ENCODE peak calls at places on chromosomes 16 and 17, in eight cellular contexts. One of them, this sample, is unnamed.

GRCh38 chr17:4959261-4959965 is 8.2 kb downstream of the SPAG7 start:
- DNase-seq in activated CD8-positive, alpha-beta T cell treated with anti-CD3 and anti-CD28 coated beads, Interleukin-2, amount 10 ng/mL, durations not matched to agents 7 days and 5 days: no peak
- DNase-seq in endothelial cell of umbilical vein: no peak
- DNase-seq in GM12892: no peak
- DNase-seq in left kidney: no peak
- DNase-seq in T-cell: no peak
- DNase-seq in HFFc6: no peak
- DNase-seq in glomerular endothelial cell: no peak
- DNase-seq in this sample: no peak

GRCh38 chr17:82963104-82963950 is 116.1 kb upstream of the METRNL start:
- DNase-seq in T-cell: peak
- DNase-seq in GM12892: no peak
- DNase-seq in endothelial cell of umbilical vein: peak
- DNase-seq in left kidney: peak
- DNase-seq in HFFc6: peak
- DNase-seq in glomerular endothelial cell: peak
- DNase-seq in activated CD8-positive, alpha-beta T cell treated with anti-CD3 and anti-CD28 coated beads, Interleukin-2, amount 10 ng/mL, durations not matched to agents 7 days and 5 days: peak
- DNase-seq in this sample: no peak

GRCh38 chr16:80006175-80006895 is 405.8 kb upstream of the MAF start:
- DNase-seq in activated CD8-positive, alpha-beta T cell treated with anti-CD3 and anti-CD28 coated beads, Interleukin-2, amount 10 ng/mL, durations not matched to agents 7 days and 5 days: no peak
- DNase-seq in left kidney: no peak
- DNase-seq in endothelial cell of umbilical vein: no peak
- DNase-seq in GM12892: no peak
- DNase-seq in glomerular endothelial cell: no peak
- DNase-seq in HFFc6: no peak
- DNase-seq in T-cell: no peak
- DNase-seq in this sample: no peak

GRCh38 chr16:13143551-13143950 is 242.2 kb downstream of the SHISA9 start:
- DNase-seq in T-cell: no peak
- DNase-seq in endothelial cell of umbilical vein: no peak
- DNase-seq in glomerular endothelial cell: no peak
- DNase-seq in GM12892: no peak
- DNase-seq in left kidney: no peak
- DNase-seq in activated CD8-positive, alpha-beta T cell treated with anti-CD3 and anti-CD28 coated beads, Interleukin-2, amount 10 ng/mL, durations not matched to agents 7 days and 5 days: no peak
- DNase-seq in HFFc6: no peak
- DNase-seq in this sample: no peak

GRCh38 chr17:61641084-61641483 is 50.1 kb upstream of the NACA2 start:
- DNase-seq in glomerular endothelial cell: no peak
- DNase-seq in HFFc6: no peak
- DNase-seq in GM12892: no peak
- DNase-seq in endothelial cell of umbilical vein: no peak
- DNase-seq in activated CD8-positive, alpha-beta T cell treated with anti-CD3 and anti-CD28 coated beads, Interleukin-2, amount 10 ng/mL, durations not matched to agents 7 days and 5 days: no peak
- DNase-seq in left kidney: no peak
- DNase-seq in T-cell: no peak
- DNase-seq in this sample: no peak

GRCh38 chr17:68101992-68102758 is 66.6 kb downstream of the KPNA2 start:
- DNase-seq in GM12892: no peak
- DNase-seq in glomerular endothelial cell: no peak
- DNase-seq in T-cell: no peak
- DNase-seq in left kidney: peak
- DNase-seq in HFFc6: no peak
- DNase-seq in endothelial cell of umbilical vein: peak
- DNase-seq in activated CD8-positive, alpha-beta T cell treated with anti-CD3 and anti-CD28 coated beads, Interleukin-2, amount 10 ng/mL, durations not matched to agents 7 days and 5 days: peak
- DNase-seq in this sample: peak

GRCh38 chr17:9875441-9875840 is 29.6 kb downstream of the RCVRN start:
- DNase-seq in endothelial cell of umbilical vein: no peak
- DNase-seq in left kidney: no peak
- DNase-seq in T-cell: no peak
- DNase-seq in activated CD8-positive, alpha-beta T cell treated with anti-CD3 and anti-CD28 coated beads, Interleukin-2, amount 10 ng/mL, durations not matched to agents 7 days and 5 days: no peak
- DNase-seq in GM12892: no peak
- DNase-seq in HFFc6: peak
- DNase-seq in glomerular endothelial cell: no peak
- DNase-seq in this sample: no peak

GRCh38 chr16:66903544-66904427 is 14.9 kb downstream of the CDH16 start:
- DNase-seq in glomerular endothelial cell: no peak
- DNase-seq in GM12892: peak
- DNase-seq in left kidney: no peak
- DNase-seq in T-cell: no peak
- DNase-seq in endothelial cell of umbilical vein: no peak
- DNase-seq in activated CD8-positive, alpha-beta T cell treated with anti-CD3 and anti-CD28 coated beads, Interleukin-2, amount 10 ng/mL, durations not matched to agents 7 days and 5 days: no peak
- DNase-seq in HFFc6: no peak
- DNase-seq in this sample: no peak

GRCh38 chr17:73232587-73233373 is 28.9 kb downstream of the CPSF4L start:
- DNase-seq in activated CD8-positive, alpha-beta T cell treated with anti-CD3 and anti-CD28 coated beads, Interleukin-2, amount 10 ng/mL, durations not matched to agents 7 days and 5 days: peak
- DNase-seq in endothelial cell of umbilical vein: peak
- DNase-seq in HFFc6: peak
- DNase-seq in GM12892: peak
- DNase-seq in glomerular endothelial cell: no peak
- DNase-seq in T-cell: no peak
- DNase-seq in left kidney: peak
- DNase-seq in this sample: peak

GRCh38 chr16:383326-384020 is 1.7 kb upstream of the PGAP6 start:
- DNase-seq in activated CD8-positive, alpha-beta T cell treated with anti-CD3 and anti-CD28 coated beads, Interleukin-2, amount 10 ng/mL, durations not matched to agents 7 days and 5 days: peak
- DNase-seq in GM12892: no peak
- DNase-seq in endothelial cell of umbilical vein: peak
- DNase-seq in left kidney: peak
- DNase-seq in T-cell: no peak
- DNase-seq in HFFc6: no peak
- DNase-seq in glomerular endothelial cell: no peak
- DNase-seq in this sample: no peak

GRCh38 chr16:68734782-68735181 is 2.3 kb upstream of the CDH1 start:
- DNase-seq in HFFc6: no peak
- DNase-seq in GM12892: no peak
- DNase-seq in activated CD8-positive, alpha-beta T cell treated with anti-CD3 and anti-CD28 coated beads, Interleukin-2, amount 10 ng/mL, durations not matched to agents 7 days and 5 days: no peak
- DNase-seq in left kidney: no peak
- DNase-seq in glomerular endothelial cell: no peak
- DNase-seq in T-cell: no peak
- DNase-seq in endothelial cell of umbilical vein: no peak
- DNase-seq in this sample: no peak

GRCh38 chr17:82255573-82255972 is 17.9 kb downstream of the CSNK1D start:
- DNase-seq in T-cell: no peak
- DNase-seq in left kidney: no peak
- DNase-seq in glomerular endothelial cell: no peak
- DNase-seq in HFFc6: no peak
- DNase-seq in activated CD8-positive, alpha-beta T cell treated with anti-CD3 and anti-CD28 coated beads, Interleukin-2, amount 10 ng/mL, durations not matched to agents 7 days and 5 days: no peak
- DNase-seq in endothelial cell of umbilical vein: no peak
- DNase-seq in GM12892: no peak
- DNase-seq in this sample: no peak

GRCh38 chr17:83080641-83081560 is 1.5 kb downstream of the METRNL start:
- DNase-seq in activated CD8-positive, alpha-beta T cell treated with anti-CD3 and anti-CD28 coated beads, Interleukin-2, amount 10 ng/mL, durations not matched to agents 7 days and 5 days: peak
- DNase-seq in T-cell: peak
- DNase-seq in glomerular endothelial cell: no peak
- DNase-seq in GM12892: peak
- DNase-seq in HFFc6: no peak
- DNase-seq in left kidney: peak
- DNase-seq in endothelial cell of umbilical vein: no peak
- DNase-seq in this sample: peak

GRCh38 chr16:56337131-56337857 is 88.1 kb downstream of the AMFR start:
- DNase-seq in GM12892: no peak
- DNase-seq in glomerular endothelial cell: no peak
- DNase-seq in HFFc6: no peak
- DNase-seq in activated CD8-positive, alpha-beta T cell treated with anti-CD3 and anti-CD28 coated beads, Interleukin-2, amount 10 ng/mL, durations not matched to agents 7 days and 5 days: no peak
- DNase-seq in left kidney: no peak
- DNase-seq in T-cell: no peak
- DNase-seq in endothelial cell of umbilical vein: no peak
- DNase-seq in this sample: no peak

GRCh38 chr17:66508896-66509843 is 206.8 kb downstream of the PRKCA start:
- DNase-seq in left kidney: no peak
- DNase-seq in HFFc6: peak
- DNase-seq in T-cell: no peak
- DNase-seq in endothelial cell of umbilical vein: peak
- DNase-seq in GM12892: no peak
- DNase-seq in activated CD8-positive, alpha-beta T cell treated with anti-CD3 and anti-CD28 coated beads, Interleukin-2, amount 10 ng/mL, durations not matched to agents 7 days and 5 days: peak
- DNase-seq in glomerular endothelial cell: no peak
- DNase-seq in this sample: no peak

GRCh38 chr17:77147357-77147801 is 6.6 kb downstream of the SEC14L1 start:
- DNase-seq in T-cell: no peak
- DNase-seq in endothelial cell of umbilical vein: no peak
- DNase-seq in GM12892: no peak
- DNase-seq in activated CD8-positive, alpha-beta T cell treated with anti-CD3 and anti-CD28 coated beads, Interleukin-2, amount 10 ng/mL, durations not matched to agents 7 days and 5 days: no peak
- DNase-seq in left kidney: peak
- DNase-seq in HFFc6: no peak
- DNase-seq in glomerular endothelial cell: no peak
- DNase-seq in this sample: no peak

GRCh38 chr16:72818286-72818845 is 229.6 kb downstream of the ZFHX3 start:
- DNase-seq in left kidney: no peak
- DNase-seq in endothelial cell of umbilical vein: no peak
- DNase-seq in HFFc6: no peak
- DNase-seq in activated CD8-positive, alpha-beta T cell treated with anti-CD3 and anti-CD28 coated beads, Interleukin-2, amount 10 ng/mL, durations not matched to agents 7 days and 5 days: no peak
- DNase-seq in GM12892: no peak
- DNase-seq in glomerular endothelial cell: no peak
- DNase-seq in T-cell: no peak
- DNase-seq in this sample: no peak

GRCh38 chr17:77527394-77527793 is 386.6 kb downstream of the SEC14L1 start:
- DNase-seq in endothelial cell of umbilical vein: no peak
- DNase-seq in activated CD8-positive, alpha-beta T cell treated with anti-CD3 and anti-CD28 coated beads, Interleukin-2, amount 10 ng/mL, durations not matched to agents 7 days and 5 days: no peak
- DNase-seq in left kidney: no peak
- DNase-seq in HFFc6: no peak
- DNase-seq in glomerular endothelial cell: no peak
- DNase-seq in GM12892: no peak
- DNase-seq in T-cell: no peak
- DNase-seq in this sample: no peak

GRCh38 chr17:38727661-38728220 is 2.4 kb upstream of the CISD3 start:
- DNase-seq in glomerular endothelial cell: no peak
- DNase-seq in GM12892: no peak
- DNase-seq in activated CD8-positive, alpha-beta T cell treated with anti-CD3 and anti-CD28 coated beads, Interleukin-2, amount 10 ng/mL, durations not matched to agents 7 days and 5 days: peak
- DNase-seq in T-cell: peak
- DNase-seq in left kidney: no peak
- DNase-seq in HFFc6: no peak
- DNase-seq in endothelial cell of umbilical vein: no peak
- DNase-seq in this sample: no peak

GRCh38 chr17:71764507-71764906 is 356.3 kb upstream of the SOX9 start:
- DNase-seq in endothelial cell of umbilical vein: no peak
- DNase-seq in glomerular endothelial cell: no peak
- DNase-seq in left kidney: peak
- DNase-seq in T-cell: no peak
- DNase-seq in activated CD8-positive, alpha-beta T cell treated with anti-CD3 and anti-CD28 coated beads, Interleukin-2, amount 10 ng/mL, durations not matched to agents 7 days and 5 days: no peak
- DNase-seq in GM12892: no peak
- DNase-seq in HFFc6: no peak
- DNase-seq in this sample: no peak

GRCh38 chr17:48577330-48577945 is 712 bp downstream of the HOXB4 start:
- DNase-seq in endothelial cell of umbilical vein: peak
- DNase-seq in glomerular endothelial cell: no peak
- DNase-seq in GM12892: no peak
- DNase-seq in left kidney: peak
- DNase-seq in T-cell: no peak
- DNase-seq in HFFc6: no peak
- DNase-seq in activated CD8-positive, alpha-beta T cell treated with anti-CD3 and anti-CD28 coated beads, Interleukin-2, amount 10 ng/mL, durations not matched to agents 7 days and 5 days: no peak
- DNase-seq in this sample: no peak

GRCh38 chr17:75517277-75517865 is 1.0 kb downstream of the TSEN54 start:
- DNase-seq in HFFc6: no peak
- DNase-seq in GM12892: no peak
- DNase-seq in left kidney: no peak
- DNase-seq in activated CD8-positive, alpha-beta T cell treated with anti-CD3 and anti-CD28 coated beads, Interleukin-2, amount 10 ng/mL, durations not matched to agents 7 days and 5 days: peak
- DNase-seq in endothelial cell of umbilical vein: no peak
- DNase-seq in glomerular endothelial cell: no peak
- DNase-seq in T-cell: no peak
- DNase-seq in this sample: peak

GRCh38 chr16:75402174-75402820 is 31.0 kb downstream of the CFDP1 start:
- DNase-seq in GM12892: no peak
- DNase-seq in HFFc6: peak
- DNase-seq in T-cell: no peak
- DNase-seq in endothelial cell of umbilical vein: peak
- DNase-seq in activated CD8-positive, alpha-beta T cell treated with anti-CD3 and anti-CD28 coated beads, Interleukin-2, amount 10 ng/mL, durations not matched to agents 7 days and 5 days: no peak
- DNase-seq in left kidney: no peak
- DNase-seq in glomerular endothelial cell: peak
- DNase-seq in this sample: no peak

GRCh38 chr16:57185446-57185944 is 344 bp downstream of the PSME3IP1 start:
- DNase-seq in endothelial cell of umbilical vein: no peak
- DNase-seq in activated CD8-positive, alpha-beta T cell treated with anti-CD3 and anti-CD28 coated beads, Interleukin-2, amount 10 ng/mL, durations not matched to agents 7 days and 5 days: no peak
- DNase-seq in GM12892: peak
- DNase-seq in HFFc6: peak
- DNase-seq in T-cell: no peak
- DNase-seq in left kidney: peak
- DNase-seq in glomerular endothelial cell: no peak
- DNase-seq in this sample: peak

GRCh38 chr16:500699-501098 is 26.8 kb upstream of the CAPN15 start:
- DNase-seq in left kidney: no peak
- DNase-seq in endothelial cell of umbilical vein: no peak
- DNase-seq in HFFc6: no peak
- DNase-seq in T-cell: no peak
- DNase-seq in activated CD8-positive, alpha-beta T cell treated with anti-CD3 and anti-CD28 coated beads, Interleukin-2, amount 10 ng/mL, durations not matched to agents 7 days and 5 days: no peak
- DNase-seq in glomerular endothelial cell: no peak
- DNase-seq in GM12892: no peak
- DNase-seq in this sample: no peak